ENCODE peak calls at places on chromosomes 2 and 18, in ten cellular contexts. One of them, this sample, is unnamed.

GRCh38 chr2:96769816-96770215 is 9.1 kb downstream of the CNNM4 start:
- DNase-seq in body of pancreas: peak
- DNase-seq in Panc1: no peak
- DNase-seq in fibroblast of lung: no peak
- DNase-seq in type B pancreatic cell: no peak
- DNase-seq in WTC11: no peak
- DNase-seq in left lung: peak
- DNase-seq in suprapubic skin: no peak
- DNase-seq in CD8-positive, alpha-beta T cell: no peak
- DNase-seq in cardiac fibroblast: no peak
- DNase-seq in this sample: no peak

GRCh38 chr2:196291873-196292800 is 120.8 kb upstream of the STK17B start:
- DNase-seq in body of pancreas: peak
- DNase-seq in Panc1: no peak
- DNase-seq in fibroblast of lung: no peak
- DNase-seq in type B pancreatic cell: no peak
- DNase-seq in WTC11: no peak
- DNase-seq in left lung: peak
- DNase-seq in suprapubic skin: no peak
- DNase-seq in CD8-positive, alpha-beta T cell: no peak
- DNase-seq in cardiac fibroblast: no peak
- DNase-seq in this sample: no peak

GRCh38 chr2:232325324-232326273 is 53.0 kb upstream of the ALPP start:
- DNase-seq in body of pancreas: peak
- DNase-seq in Panc1: no peak
- DNase-seq in fibroblast of lung: peak
- DNase-seq in type B pancreatic cell: no peak
- DNase-seq in WTC11: peak
- DNase-seq in left lung: peak
- DNase-seq in suprapubic skin: peak
- DNase-seq in CD8-positive, alpha-beta T cell: peak
- DNase-seq in cardiac fibroblast: peak
- DNase-seq in this sample: peak

GRCh38 chr2:199197448-199197847 is 260.3 kb downstream of the SATB2 start:
- DNase-seq in body of pancreas: no peak
- DNase-seq in Panc1: no peak
- DNase-seq in fibroblast of lung: no peak
- DNase-seq in type B pancreatic cell: no peak
- DNase-seq in WTC11: no peak
- DNase-seq in left lung: no peak
- DNase-seq in suprapubic skin: no peak
- DNase-seq in CD8-positive, alpha-beta T cell: no peak
- DNase-seq in cardiac fibroblast: no peak
- DNase-seq in this sample: no peak

GRCh38 chr2:24164416-24164973 is 10.4 kb upstream of the FAM228A start:
- DNase-seq in body of pancreas: peak
- DNase-seq in Panc1: no peak
- DNase-seq in fibroblast of lung: peak
- DNase-seq in type B pancreatic cell: no peak
- DNase-seq in WTC11: peak
- DNase-seq in left lung: peak
- DNase-seq in suprapubic skin: no peak
- DNase-seq in CD8-positive, alpha-beta T cell: peak
- DNase-seq in cardiac fibroblast: no peak
- DNase-seq in this sample: peak

GRCh38 chr2:144702051-144702450 is 182.1 kb upstream of the ZEB2 start:
- DNase-seq in body of pancreas: peak
- DNase-seq in Panc1: no peak
- DNase-seq in fibroblast of lung: no peak
- DNase-seq in type B pancreatic cell: no peak
- DNase-seq in WTC11: no peak
- DNase-seq in left lung: peak
- DNase-seq in suprapubic skin: no peak
- DNase-seq in CD8-positive, alpha-beta T cell: no peak
- DNase-seq in cardiac fibroblast: no peak
- DNase-seq in this sample: no peak

GRCh38 chr2:193482557-193482956 is 1287.8 kb upstream of the TMEFF2 start:
- DNase-seq in body of pancreas: no peak
- DNase-seq in Panc1: no peak
- DNase-seq in fibroblast of lung: no peak
- DNase-seq in type B pancreatic cell: no peak
- DNase-seq in WTC11: no peak
- DNase-seq in left lung: no peak
- DNase-seq in suprapubic skin: no peak
- DNase-seq in CD8-positive, alpha-beta T cell: no peak
- DNase-seq in cardiac fibroblast: no peak
- DNase-seq in this sample: no peak

GRCh38 chr18:35938158-35938557 is 34.3 kb upstream of the RMP24 start:
- DNase-seq in body of pancreas: no peak
- DNase-seq in Panc1: no peak
- DNase-seq in fibroblast of lung: peak
- DNase-seq in type B pancreatic cell: no peak
- DNase-seq in WTC11: no peak
- DNase-seq in left lung: no peak
- DNase-seq in suprapubic skin: no peak
- DNase-seq in CD8-positive, alpha-beta T cell: no peak
- DNase-seq in cardiac fibroblast: peak
- DNase-seq in this sample: no peak

GRCh38 chr2:199997296-199997695 is 41.9 kb downstream of the MAIP1 start:
- DNase-seq in body of pancreas: no peak
- DNase-seq in Panc1: no peak
- DNase-seq in fibroblast of lung: no peak
- DNase-seq in type B pancreatic cell: no peak
- DNase-seq in WTC11: no peak
- DNase-seq in left lung: no peak
- DNase-seq in suprapubic skin: no peak
- DNase-seq in CD8-positive, alpha-beta T cell: no peak
- DNase-seq in cardiac fibroblast: no peak
- DNase-seq in this sample: no peak

DNA sequence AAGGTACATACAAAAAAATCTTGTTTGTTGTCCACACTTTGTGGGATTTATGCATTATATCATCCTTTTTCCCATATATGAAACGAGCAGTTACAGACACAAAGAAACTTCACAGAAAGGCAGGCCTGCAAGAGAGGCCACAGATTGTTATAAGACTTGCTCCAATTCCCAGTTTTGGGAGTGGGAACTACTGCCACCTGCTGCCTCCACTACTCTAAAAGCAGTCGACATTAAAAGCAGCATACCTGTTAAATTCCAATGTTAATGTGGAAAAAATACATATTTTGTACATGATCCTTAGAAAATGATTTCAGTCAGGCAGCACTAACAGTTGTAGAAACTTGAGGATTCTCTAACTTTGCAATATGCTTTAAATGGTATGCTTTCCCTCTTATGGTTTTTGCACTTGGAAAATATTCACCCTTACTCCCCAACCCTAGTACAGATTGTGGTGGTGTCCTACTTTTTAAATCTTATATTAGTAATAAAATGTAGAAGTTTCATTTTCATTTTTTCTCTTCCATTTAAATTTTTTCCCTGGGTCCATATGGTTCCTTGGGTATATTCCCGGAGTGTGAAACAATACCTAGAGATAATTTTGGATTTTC is 37.9 kb downstream of the SLC38A11 start:
- DNase-seq in body of pancreas: peak
- DNase-seq in Panc1: no peak
- DNase-seq in fibroblast of lung: peak
- DNase-seq in type B pancreatic cell: no peak
- DNase-seq in WTC11: peak
- DNase-seq in left lung: peak
- DNase-seq in suprapubic skin: peak
- DNase-seq in CD8-positive, alpha-beta T cell: no peak
- DNase-seq in cardiac fibroblast: peak
- DNase-seq in this sample: peak
- TF ChIP-seq CTCF in body of pancreas: peak
- TF ChIP-seq CTCF in Panc1: peak
- TF ChIP-seq CTCF in fibroblast of lung: peak
- TF ChIP-seq CTCF in type B pancreatic cell: peak
- TF ChIP-seq CTCF in WTC11: peak
- TF ChIP-seq CTCF in left lung: peak
- TF ChIP-seq CTCF in suprapubic skin: peak
- TF ChIP-seq CTCF in CD8-positive, alpha-beta T cell: no peak
- TF ChIP-seq CTCF in cardiac fibroblast: peak
- TF ChIP-seq CTCF in this sample: peak

GRCh38 chr2:74706741-74707140 is 52.7 kb downstream of the SEMA4F start:
- DNase-seq in body of pancreas: no peak
- DNase-seq in Panc1: no peak
- DNase-seq in fibroblast of lung: no peak
- DNase-seq in type B pancreatic cell: no peak
- DNase-seq in WTC11: no peak
- DNase-seq in left lung: no peak
- DNase-seq in suprapubic skin: no peak
- DNase-seq in CD8-positive, alpha-beta T cell: no peak
- DNase-seq in cardiac fibroblast: no peak
- DNase-seq in this sample: no peak

GRCh38 chr2:74708883-74709282 is 54.8 kb downstream of the SEMA4F start:
- DNase-seq in body of pancreas: no peak
- DNase-seq in Panc1: no peak
- DNase-seq in fibroblast of lung: no peak
- DNase-seq in type B pancreatic cell: no peak
- DNase-seq in WTC11: no peak
- DNase-seq in left lung: no peak
- DNase-seq in suprapubic skin: no peak
- DNase-seq in CD8-positive, alpha-beta T cell: no peak
- DNase-seq in cardiac fibroblast: peak
- DNase-seq in this sample: peak

GRCh38 chr2:74704216-74704615 is 50.2 kb downstream of the SEMA4F start:
- DNase-seq in body of pancreas: no peak
- DNase-seq in Panc1: no peak
- DNase-seq in fibroblast of lung: no peak
- DNase-seq in type B pancreatic cell: no peak
- DNase-seq in WTC11: no peak
- DNase-seq in left lung: no peak
- DNase-seq in suprapubic skin: no peak
- DNase-seq in CD8-positive, alpha-beta T cell: no peak
- DNase-seq in cardiac fibroblast: no peak
- DNase-seq in this sample: no peak

GRCh38 chr2:74708296-74708695 is 54.2 kb downstream of the SEMA4F start:
- DNase-seq in body of pancreas: no peak
- DNase-seq in Panc1: no peak
- DNase-seq in fibroblast of lung: no peak
- DNase-seq in type B pancreatic cell: no peak
- DNase-seq in WTC11: no peak
- DNase-seq in left lung: peak
- DNase-seq in suprapubic skin: no peak
- DNase-seq in CD8-positive, alpha-beta T cell: no peak
- DNase-seq in cardiac fibroblast: no peak
- DNase-seq in this sample: no peak

DNA sequence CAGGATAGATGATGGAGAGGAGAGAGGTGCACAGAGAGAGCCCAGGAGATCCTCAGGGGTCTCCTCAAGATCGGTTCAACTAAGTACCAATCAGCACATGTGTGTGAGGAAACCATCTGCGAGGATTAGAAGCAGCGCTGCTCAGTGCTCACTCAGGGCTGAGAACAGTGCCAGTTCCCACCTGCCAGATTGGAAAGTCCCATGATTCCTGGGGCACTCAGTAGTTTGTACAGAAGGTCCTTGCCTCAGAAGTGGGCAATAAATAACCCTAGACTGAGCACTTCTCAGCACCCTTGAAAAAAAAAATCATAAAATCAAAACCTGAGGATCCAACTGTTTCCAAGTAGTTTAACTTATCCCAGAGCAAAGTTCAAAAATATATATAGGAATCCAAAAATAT is 53.8 kb downstream of the SEMA4F start:
- DNase-seq in body of pancreas: no peak
- DNase-seq in Panc1: no peak
- DNase-seq in fibroblast of lung: no peak
- DNase-seq in type B pancreatic cell: no peak
- DNase-seq in WTC11: no peak
- DNase-seq in left lung: peak
- DNase-seq in suprapubic skin: no peak
- DNase-seq in CD8-positive, alpha-beta T cell: no peak
- DNase-seq in cardiac fibroblast: no peak
- DNase-seq in this sample: no peak
- TF ChIP-seq CTCF in body of pancreas: no peak
- TF ChIP-seq CTCF in Panc1: no peak
- TF ChIP-seq CTCF in fibroblast of lung: no peak
- TF ChIP-seq CTCF in type B pancreatic cell: no peak
- TF ChIP-seq CTCF in WTC11: no peak
- TF ChIP-seq CTCF in left lung: no peak
- TF ChIP-seq CTCF in suprapubic skin: no peak
- TF ChIP-seq CTCF in CD8-positive, alpha-beta T cell: no peak
- TF ChIP-seq CTCF in cardiac fibroblast: no peak
- TF ChIP-seq CTCF in this sample: no peak

DNA sequence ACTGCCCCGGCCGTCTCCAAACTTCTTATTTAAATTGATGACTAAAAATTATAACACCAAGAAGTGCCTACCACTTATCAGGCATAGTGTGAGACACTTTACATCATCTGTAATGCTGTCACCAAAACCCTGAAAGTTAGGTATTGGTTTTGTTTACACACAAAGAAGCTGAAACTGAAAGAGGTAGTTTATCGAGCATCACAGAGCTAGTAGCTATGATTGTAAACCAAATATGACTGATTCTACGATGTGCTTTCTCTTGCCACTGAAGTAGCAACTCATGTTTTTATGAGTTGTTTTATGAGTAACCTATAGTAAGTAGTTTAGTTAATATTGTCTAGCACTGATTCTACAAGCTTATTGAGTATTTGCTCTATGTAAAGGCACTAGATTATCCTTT is 31.5 kb downstream of the DYNC1I2 start:
- DNase-seq in body of pancreas: no peak
- DNase-seq in Panc1: no peak
- DNase-seq in fibroblast of lung: no peak
- DNase-seq in type B pancreatic cell: no peak
- DNase-seq in WTC11: no peak
- DNase-seq in left lung: no peak
- DNase-seq in suprapubic skin: no peak
- DNase-seq in CD8-positive, alpha-beta T cell: no peak
- DNase-seq in cardiac fibroblast: no peak
- DNase-seq in this sample: no peak
- TF ChIP-seq CTCF in body of pancreas: no peak
- TF ChIP-seq CTCF in Panc1: no peak
- TF ChIP-seq CTCF in fibroblast of lung: no peak
- TF ChIP-seq CTCF in type B pancreatic cell: no peak
- TF ChIP-seq CTCF in WTC11: no peak
- TF ChIP-seq CTCF in left lung: no peak
- TF ChIP-seq CTCF in suprapubic skin: no peak
- TF ChIP-seq CTCF in CD8-positive, alpha-beta T cell: no peak
- TF ChIP-seq CTCF in cardiac fibroblast: no peak
- TF ChIP-seq CTCF in this sample: no peak

DNA sequence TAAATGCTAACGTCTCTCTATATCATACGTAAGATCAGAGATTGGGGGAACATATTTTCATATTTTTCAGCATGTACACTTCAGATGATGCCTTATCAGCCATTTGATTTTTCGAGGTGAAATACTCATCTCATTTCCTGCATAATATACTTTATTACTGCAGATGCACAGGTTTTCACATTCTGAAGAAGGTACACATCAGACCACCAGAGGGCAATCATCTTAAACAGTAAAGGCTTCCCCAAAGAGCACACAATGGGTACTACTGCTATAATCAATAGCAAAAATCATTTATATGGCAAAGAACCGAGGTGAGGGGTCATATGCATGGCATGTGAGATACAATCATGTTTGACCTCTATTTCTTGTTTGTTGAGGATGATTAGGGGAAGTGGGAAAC is 118.9 kb downstream of the EPB41L3 start:
- DNase-seq in body of pancreas: peak
- DNase-seq in Panc1: no peak
- DNase-seq in fibroblast of lung: peak
- DNase-seq in type B pancreatic cell: no peak
- DNase-seq in WTC11: no peak
- DNase-seq in left lung: no peak
- DNase-seq in suprapubic skin: no peak
- DNase-seq in CD8-positive, alpha-beta T cell: no peak
- DNase-seq in cardiac fibroblast: peak
- DNase-seq in this sample: peak
- TF ChIP-seq CTCF in body of pancreas: peak
- TF ChIP-seq CTCF in Panc1: peak
- TF ChIP-seq CTCF in fibroblast of lung: peak
- TF ChIP-seq CTCF in type B pancreatic cell: peak
- TF ChIP-seq CTCF in WTC11: peak
- TF ChIP-seq CTCF in left lung: peak
- TF ChIP-seq CTCF in suprapubic skin: no peak
- TF ChIP-seq CTCF in CD8-positive, alpha-beta T cell: peak
- TF ChIP-seq CTCF in cardiac fibroblast: peak
- TF ChIP-seq CTCF in this sample: peak